ENCODE peak calls at places on chromosome X, in five cellular contexts. One of them, this sample, is unnamed.

GRCh38 chrX:104972737-104973136 is 247.8 kb downstream of the TEX13A start:
- DNase-seq in heart left ventricle: no peak
- DNase-seq in neuronal stem cell: no peak
- DNase-seq in thyroid gland: no peak
- DNase-seq in tibial nerve: no peak
- DNase-seq in this sample: no peak

GRCh38 chrX:140492360-140492994 is 12.4 kb downstream of the SOX3 start:
- DNase-seq in heart left ventricle: no peak
- DNase-seq in neuronal stem cell: no peak
- DNase-seq in thyroid gland: no peak
- DNase-seq in tibial nerve: no peak
- DNase-seq in this sample: no peak

GRCh38 chrX:6574762-6575161 is 39.8 kb upstream of the VCX3A start:
- DNase-seq in heart left ventricle: no peak
- DNase-seq in neuronal stem cell: no peak
- DNase-seq in thyroid gland: no peak
- DNase-seq in tibial nerve: no peak
- DNase-seq in this sample: no peak

GRCh38 chrX:136639506-136640176 is 8.3 kb upstream of the CD40LG start:
- DNase-seq in heart left ventricle: no peak
- DNase-seq in neuronal stem cell: no peak
- DNase-seq in thyroid gland: no peak
- DNase-seq in tibial nerve: no peak
- DNase-seq in this sample: no peak

GRCh38 chrX:24767557-24767956 is 73.8 kb downstream of the POLA1 start:
- DNase-seq in heart left ventricle: no peak
- DNase-seq in neuronal stem cell: no peak
- DNase-seq in thyroid gland: no peak
- DNase-seq in tibial nerve: no peak
- DNase-seq in this sample: no peak

GRCh38 chrX:97132654-97133415 is 249.1 kb downstream of the RPA4 start:
- DNase-seq in heart left ventricle: no peak
- DNase-seq in neuronal stem cell: no peak
- DNase-seq in thyroid gland: no peak
- DNase-seq in tibial nerve: no peak
- DNase-seq in this sample: no peak

GRCh38 chrX:40209951-40210617 is 112.3 kb upstream of the BCOR start:
- DNase-seq in heart left ventricle: no peak
- DNase-seq in neuronal stem cell: no peak
- DNase-seq in thyroid gland: no peak
- DNase-seq in tibial nerve: no peak
- DNase-seq in this sample: no peak

GRCh38 chrX:70592091-70592490 is 147.5 kb downstream of the DLG3 start:
- DNase-seq in heart left ventricle: no peak
- DNase-seq in neuronal stem cell: no peak
- DNase-seq in thyroid gland: no peak
- DNase-seq in tibial nerve: no peak
- DNase-seq in this sample: no peak

GRCh38 chrX:12292996-12293765 is 154.9 kb downstream of the FRMPD4 start:
- DNase-seq in heart left ventricle: no peak
- DNase-seq in neuronal stem cell: no peak
- DNase-seq in thyroid gland: no peak
- DNase-seq in tibial nerve: no peak
- DNase-seq in this sample: no peak

DNA sequence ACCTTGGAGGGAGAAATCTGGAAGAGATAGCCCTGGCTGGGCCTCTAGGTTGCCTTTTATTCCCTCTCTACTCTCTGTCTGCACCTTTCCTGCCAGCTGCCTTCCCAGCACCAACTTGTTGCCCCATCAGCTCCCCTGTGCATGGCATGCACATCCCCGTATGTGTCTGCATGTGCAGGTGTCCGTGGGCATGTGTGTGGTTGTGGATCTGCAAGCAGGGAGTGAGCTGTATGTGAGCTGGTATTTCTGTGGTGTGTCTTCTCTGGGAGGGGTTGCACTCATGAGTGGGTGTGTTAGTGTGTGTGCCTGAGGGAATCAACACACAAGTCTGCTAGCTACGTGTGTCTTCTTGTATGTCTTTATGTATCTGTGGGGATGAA is 9.9 kb downstream of the L1CAM start:
- DNase-seq in heart left ventricle: no peak
- DNase-seq in neuronal stem cell: no peak
- DNase-seq in thyroid gland: no peak
- DNase-seq in tibial nerve: no peak
- DNase-seq in this sample: no peak
- H3K4me1 ChIP-seq in heart left ventricle: no peaks in the 10 kb centered on the region
- H3K4me1 ChIP-seq in neuronal stem cell: peaks cover 48% of the 10 kb centered on the region
- H3K4me1 ChIP-seq in thyroid gland: no peaks in the 10 kb centered on the region
- H3K4me1 ChIP-seq in tibial nerve: no peaks in the 10 kb centered on the region
- H3K4me1 ChIP-seq in this sample: no peaks in the 10 kb centered on the region

DNA sequence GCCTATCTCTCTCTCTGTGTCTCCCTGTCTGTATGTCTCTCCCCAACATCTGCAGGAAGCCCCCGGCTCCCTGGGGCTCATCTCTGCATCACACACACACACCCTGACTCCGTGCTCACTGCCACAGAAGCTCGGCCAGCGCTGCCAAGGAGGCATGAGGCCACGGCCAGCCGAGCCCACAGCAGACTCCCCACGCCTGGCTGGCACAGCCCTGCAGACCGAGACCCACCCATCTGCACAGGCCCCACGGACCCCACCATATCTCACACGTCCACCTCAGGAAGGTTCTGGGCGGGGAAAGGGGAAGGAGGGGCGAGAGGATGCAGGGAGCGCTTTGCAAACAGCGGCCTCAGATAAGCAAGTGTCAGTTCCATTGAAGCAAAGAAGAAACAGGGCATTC is 28.5 kb upstream of the SLC25A6 start:
- DNase-seq in heart left ventricle: no peak
- DNase-seq in neuronal stem cell: no peak
- DNase-seq in thyroid gland: no peak
- DNase-seq in tibial nerve: no peak
- DNase-seq in this sample: no peak
- H3K36me3 ChIP-seq in heart left ventricle: peaks cover 20% of the 10 kb centered on the region
- H3K36me3 ChIP-seq in neuronal stem cell: peaks cover 68% of the 10 kb centered on the region
- H3K36me3 ChIP-seq in thyroid gland: peaks cover 29% of the 10 kb centered on the region
- H3K36me3 ChIP-seq in tibial nerve: peaks cover 92% of the 10 kb centered on the region
- H3K36me3 ChIP-seq in this sample: peaks cover 71% of the 10 kb centered on the region

GRCh38 chrX:21734175-21734574 is 23.7 kb downstream of the SMPX start:
- DNase-seq in heart left ventricle: no peak
- DNase-seq in neuronal stem cell: no peak
- DNase-seq in thyroid gland: no peak
- DNase-seq in tibial nerve: no peak
- DNase-seq in this sample: no peak
- H3K4me1 ChIP-seq in heart left ventricle: no peaks in the 10 kb centered on the region
- H3K4me1 ChIP-seq in neuronal stem cell: no peaks in the 10 kb centered on the region
- H3K4me1 ChIP-seq in thyroid gland: peaks cover 13% of the 10 kb centered on the region
- H3K4me1 ChIP-seq in tibial nerve: no peaks in the 10 kb centered on the region
- H3K4me1 ChIP-seq in this sample: no peaks in the 10 kb centered on the region

GRCh38 chrX:41308884-41309655 is 24.9 kb upstream of the DDX3X start:
- DNase-seq in heart left ventricle: no peak
- DNase-seq in neuronal stem cell: no peak
- DNase-seq in thyroid gland: no peak
- DNase-seq in tibial nerve: no peak
- DNase-seq in this sample: no peak

GRCh38 chrX:41314204-41314603 is 19.8 kb upstream of the DDX3X start:
- DNase-seq in heart left ventricle: no peak
- DNase-seq in neuronal stem cell: no peak
- DNase-seq in thyroid gland: no peak
- DNase-seq in tibial nerve: no peak
- DNase-seq in this sample: no peak

GRCh38 chrX:41317487-41318208 is 16.3 kb upstream of the DDX3X start:
- DNase-seq in heart left ventricle: no peak
- DNase-seq in neuronal stem cell: no peak
- DNase-seq in thyroid gland: no peak
- DNase-seq in tibial nerve: no peak
- DNase-seq in this sample: no peak

GRCh38 chrX:41313419-41313818 is 20.5 kb upstream of the DDX3X start:
- DNase-seq in heart left ventricle: no peak
- DNase-seq in neuronal stem cell: no peak
- DNase-seq in thyroid gland: peak; percentile 30
- DNase-seq in tibial nerve: no peak
- DNase-seq in this sample: no peak

DNA sequence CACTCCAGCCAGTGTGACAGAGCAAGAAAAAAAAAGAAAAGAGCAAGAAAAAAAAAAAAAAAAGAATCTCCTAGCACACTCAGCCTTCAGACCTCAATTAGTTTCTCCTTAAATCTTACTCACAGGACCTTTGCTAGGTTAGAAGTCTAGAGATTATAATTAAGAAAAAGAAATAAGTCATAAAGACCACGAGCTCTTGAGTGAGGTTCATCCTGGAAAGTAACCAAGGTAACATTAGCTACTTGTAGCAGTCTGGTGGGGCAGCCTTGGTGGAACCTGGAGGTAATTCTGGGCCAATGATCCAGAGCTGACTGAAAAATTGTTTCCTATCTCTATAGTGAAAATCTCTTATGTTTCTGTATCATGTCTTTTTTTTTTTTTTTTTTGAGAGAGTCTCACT is 21.2 kb upstream of the DDX3X start:
- DNase-seq in heart left ventricle: no peak
- DNase-seq in neuronal stem cell: no peak
- DNase-seq in thyroid gland: no peak
- DNase-seq in tibial nerve: no peak
- DNase-seq in this sample: no peak
- H3K36me3 ChIP-seq in heart left ventricle: no peaks in the 10 kb centered on the region
- H3K36me3 ChIP-seq in neuronal stem cell: no peaks in the 10 kb centered on the region
- H3K36me3 ChIP-seq in thyroid gland: no peaks in the 10 kb centered on the region
- H3K36me3 ChIP-seq in tibial nerve: no peaks in the 10 kb centered on the region
- H3K36me3 ChIP-seq in this sample: no peaks in the 10 kb centered on the region

DNA sequence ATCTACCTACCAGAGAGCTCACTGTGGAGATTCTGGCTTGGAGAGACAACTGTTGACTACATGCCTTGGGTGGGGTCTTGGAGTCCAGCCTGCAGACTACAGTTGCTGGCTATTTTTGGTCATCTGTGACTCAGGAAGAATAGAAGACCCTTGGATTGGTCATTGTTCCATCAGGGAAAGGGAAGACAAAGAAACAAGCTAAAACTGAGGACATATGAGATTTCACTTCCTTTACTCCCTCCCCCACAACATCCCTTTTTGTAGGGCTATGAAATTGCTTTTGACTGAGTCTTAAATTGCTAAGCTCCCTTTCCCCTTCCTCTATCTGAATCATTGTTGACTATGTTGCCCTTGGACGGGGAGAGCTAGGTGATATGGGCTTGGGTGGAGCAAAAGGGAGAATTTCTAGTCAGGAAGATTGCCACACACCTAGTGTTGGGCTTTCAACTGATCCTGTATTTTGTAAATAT is 11.7 kb downstream of the MSN start:
- DNase-seq in heart left ventricle: no peak
- DNase-seq in neuronal stem cell: no peak
- DNase-seq in thyroid gland: no peak
- DNase-seq in tibial nerve: no peak
- DNase-seq in this sample: no peak
- H3K4me1 ChIP-seq in heart left ventricle: peaks cover 90% of the 10 kb centered on the region
- H3K4me1 ChIP-seq in neuronal stem cell: no peaks in the 10 kb centered on the region
- H3K4me1 ChIP-seq in thyroid gland: peaks cover 12% of the 10 kb centered on the region
- H3K4me1 ChIP-seq in tibial nerve: no peaks in the 10 kb centered on the region
- H3K4me1 ChIP-seq in this sample: peaks cover 29% of the 10 kb centered on the region

GRCh38 chrX:1422135-1422465 is 30.2 kb upstream of the SLC25A6 start:
- DNase-seq in heart left ventricle: no peak
- DNase-seq in neuronal stem cell: no peak
- DNase-seq in thyroid gland: no peak
- DNase-seq in tibial nerve: no peak
- DNase-seq in this sample: no peak
- H3K36me3 ChIP-seq in heart left ventricle: peaks cover 28% of the 10 kb centered on the region
- H3K36me3 ChIP-seq in neuronal stem cell: peaks cover 62% of the 10 kb centered on the region
- H3K36me3 ChIP-seq in thyroid gland: peaks cover 29% of the 10 kb centered on the region
- H3K36me3 ChIP-seq in tibial nerve: peaks cover 88% of the 10 kb centered on the region
- H3K36me3 ChIP-seq in this sample: peaks cover 82% of the 10 kb centered on the region

GRCh38 chrX:10111364-10112148 is 45.2 kb upstream of the CLCN4 start:
- DNase-seq in heart left ventricle: no peak
- DNase-seq in neuronal stem cell: no peak
- DNase-seq in thyroid gland: no peak
- DNase-seq in tibial nerve: no peak
- DNase-seq in this sample: no peak

GRCh38 chrX:10109695-10110094 is 47.1 kb upstream of the CLCN4 start:
- DNase-seq in heart left ventricle: peak; percentile 50
- DNase-seq in neuronal stem cell: no peak
- DNase-seq in thyroid gland: no peak
- DNase-seq in tibial nerve: no peak
- DNase-seq in this sample: no peak

GRCh38 chrX:10112510-10112909 is 44.3 kb upstream of the CLCN4 start:
- DNase-seq in heart left ventricle: no peak
- DNase-seq in neuronal stem cell: no peak
- DNase-seq in thyroid gland: no peak
- DNase-seq in tibial nerve: no peak
- DNase-seq in this sample: no peak

GRCh38 chrX:10110316-10110932 is 46.4 kb upstream of the CLCN4 start:
- DNase-seq in heart left ventricle: no peak
- DNase-seq in neuronal stem cell: no peak
- DNase-seq in thyroid gland: no peak
- DNase-seq in tibial nerve: no peak
- DNase-seq in this sample: no peak

GRCh38 chrX:10110984-10111363 is 45.8 kb upstream of the CLCN4 start:
- DNase-seq in heart left ventricle: no peak
- DNase-seq in neuronal stem cell: no peak
- DNase-seq in thyroid gland: no peak
- DNase-seq in tibial nerve: no peak
- DNase-seq in this sample: no peak
- H3K4me1 ChIP-seq in heart left ventricle: peaks cover 25% of the 10 kb centered on the region
- H3K4me1 ChIP-seq in neuronal stem cell: no peaks in the 10 kb centered on the region
- H3K4me1 ChIP-seq in thyroid gland: no peaks in the 10 kb centered on the region
- H3K4me1 ChIP-seq in tibial nerve: no peaks in the 10 kb centered on the region
- H3K4me1 ChIP-seq in this sample: peaks cover 9% of the 10 kb centered on the region

GRCh38 chrX:5425119-5425518 is 803.5 kb downstream of the NLGN4X start:
- DNase-seq in heart left ventricle: no peak
- DNase-seq in neuronal stem cell: no peak
- DNase-seq in thyroid gland: no peak
- DNase-seq in tibial nerve: no peak
- DNase-seq in this sample: no peak
- H3K36me3 ChIP-seq in heart left ventricle: no peaks in the 10 kb centered on the region
- H3K36me3 ChIP-seq in neuronal stem cell: no peaks in the 10 kb centered on the region
- H3K36me3 ChIP-seq in thyroid gland: no peaks in the 10 kb centered on the region
- H3K36me3 ChIP-seq in tibial nerve: no peaks in the 10 kb centered on the region
- H3K36me3 ChIP-seq in this sample: no peaks in the 10 kb centered on the region